ENCODE peak calls at places on chromosomes 13 and 19, in seven cellular contexts. Q is myocyte; L is ascending aorta; F is left cardiac atrium; P is stimulated activated CD8-positive, alpha-beta memory T cell treated with anti-CD3 and anti-CD28 coated beads, Interleukin-2, amount 100 ng/mL, for 48 hours; V is activated T-cell treated with anti-CD3 and anti-CD28 coated beads for 1 hour; T is Jurkat, Clone E6-1. K is an unnamed sample.

GRCh38 chr13:51420681-51421476 is 32.0 kb downstream of the INTS6 start:
- DNase-seq in Q (peak), L (no peak), F (no peak), P (no peak), V (no peak), T (peak), K (peak)

GRCh38 chr19:6458695-6459355 is 767 bp downstream of the SLC25A23 start:
- DNase-seq in Q (no peak), L (no peak), F (no peak), P (no peak), V (no peak), T (no peak), K (no peak)

GRCh38 chr19:24140099-24140498 is 53.1 kb downstream of the ZNF254 start:
- DNase-seq in Q (peak), L (no peak), F (no peak), P (no peak), V (no peak), T (no peak), K (peak)

GRCh38 chr19:54156953-54157352 is 2.6 kb downstream of the LENG1 start:
- DNase-seq in Q (no peak), L (no peak), F (no peak), P (no peak), V (no peak), T (no peak), K (no peak)

GRCh38 chr13:76552807-76553206 is 333.4 kb downstream of the KCTD12 start:
- DNase-seq in Q (no peak), L (no peak), F (no peak), P (no peak), V (no peak), T (no peak), K (no peak)

GRCh38 chr13:24627090-24627714 is 53.0 kb upstream of the ATP12A start:
- DNase-seq in Q (no peak), L (no peak), F (no peak), P (no peak), V (no peak), T (no peak), K (no peak)

GRCh38 chr13:94664889-94665288 is 47.5 kb downstream of the SOX21 start:
- DNase-seq in Q (no peak), L (no peak), F (no peak), P (no peak), V (no peak), T (no peak), K (no peak)

GRCh38 chr13:87331178-87331577 is 340.0 kb upstream of the SLITRK5 start:
- DNase-seq in Q (peak), L (no peak), F (no peak), P (no peak), V (no peak), T (no peak), K (no peak)

GRCh38 chr19:45376045-45376724 is 5.8 kb upstream of the ERCC2 start:
- DNase-seq in Q (peak), L (no peak), F (peak), P (no peak), V (no peak), T (no peak), K (peak)

GRCh38 chr19:3335431-3336350 is 30.7 kb upstream of the NFIC start:
- DNase-seq in Q (no peak), L (peak), F (peak), P (no peak), V (no peak), T (no peak), K (peak)

GRCh38 chr19:30095171-30095570 is 153.1 kb downstream of the URI1 start:
- DNase-seq in Q (no peak), L (no peak), F (peak), P (no peak), V (no peak), T (no peak), K (no peak)

GRCh38 chr13:44870456-44870929 is 118.8 kb downstream of the NUFIP1 start:
- DNase-seq in Q (no peak), L (peak), F (peak), P (no peak), V (no peak), T (no peak), K (no peak)

GRCh38 chr19:49613374-49613773 is 22.4 kb downstream of the PRR12 start:
- DNase-seq in Q (peak), L (no peak), F (no peak), P (no peak), V (no peak), T (no peak), K (peak)

GRCh38 chr19:44891016-44891882 is at the start of gene TOMM40:
- DNase-seq in Q (peak), L (no peak), F (peak), P (peak), V (peak), T (peak), K (no peak)

GRCh38 chr13:59111711-59112110 is 1052.0 kb downstream of the DIAPH3 start:
- DNase-seq in Q (peak), L (no peak), F (no peak), P (no peak), V (no peak), T (no peak), K (peak)

GRCh38 chr19:55305983-55306562 is 19.1 kb downstream of the TMEM150B start:
- DNase-seq in Q (no peak), L (no peak), F (no peak), P (no peak), V (no peak), T (no peak), K (no peak)

GRCh38 chr19:55173717-55174409 is 6.2 kb downstream of the SYT5 start:
- DNase-seq in Q (peak), L (no peak), F (peak), P (peak), V (no peak), T (no peak), K (peak)

GRCh38 chr19:6739390-6739883 is at the start of gene TRIP10:
- DNase-seq in Q (peak), L (peak), F (peak), P (peak), V (peak), T (peak), K (peak)

GRCh38 chr13:109785141-109785891 is 1.1 kb downstream of the IRS2 start:
- DNase-seq in Q (peak), L (no peak), F (peak), P (peak), V (peak), T (no peak), K (peak)

GRCh38 chr13:96934889-96935490 is 59.3 kb downstream of the OXGR1 start:
- DNase-seq in Q (no peak), L (no peak), F (no peak), P (no peak), V (no peak), T (no peak), K (no peak)

GRCh38 chr13:66424417-66424816 is 805.7 kb downstream of the PCDH9 start:
- DNase-seq in Q (no peak), L (no peak), F (no peak), P (no peak), V (no peak), T (no peak), K (no peak)

GRCh38 chr13:112450567-112451240 is 74.5 kb downstream of the SPACA7 start:
- DNase-seq in Q (no peak), L (no peak), F (no peak), P (no peak), V (no peak), T (no peak), K (no peak)

GRCh38 chr13:33441015-33441414 is 155.5 kb upstream of the STARD13 start:
- DNase-seq in Q (peak), L (no peak), F (no peak), P (no peak), V (no peak), T (peak), K (peak)